ENCODE peak calls at places on chromosomes 2 and 18, in seven cellular contexts. M is WERI-Rb-1, R is colonic mucosa, I is SJSA1, O is GM23248, J is IMR-90, K is BE2C. H is an unnamed sample. For H3K27me3, the result is how much of the 10 kb centered on the place peaks cover.

GRCh38 chr2:150781142-150781541 is 293.7 kb upstream of the RND3 start:
- DNase-seq in R (no peak), J (no peak), M (no peak), O (no peak), K (no peak), I (no peak), H (no peak)

GRCh38 chr2:137167651-137168050 is 402.3 kb downstream of the THSD7B start:
- DNase-seq in M (no peak), I (no peak), J (no peak), K (no peak), O (no peak), R (no peak), H (no peak)

GRCh38 chr2:144143294-144144092 is 376.4 kb downstream of the ZEB2 start:
- DNase-seq in J (no peak), R (no peak), I (no peak), M (no peak), K (no peak), O (no peak), H (no peak)

GRCh38 chr18:72820571-72820970 is 47.2 kb downstream of the NETO1 start:
- DNase-seq in J (no peak), I (no peak), M (no peak), O (no peak), K (no peak), R (no peak), H (no peak)

GRCh38 chr2:190996338-190996946 is 17.5 kb downstream of the STAT1 start:
- DNase-seq in K (peak), I (peak), R (no peak), J (peak), M (peak), O (peak), H (no peak)

GRCh38 chr2:27442282-27442980 is at the start of gene KRTCAP3:
- DNase-seq in R (peak), I (no peak), J (no peak), M (no peak), O (no peak), K (no peak), H (no peak)

GRCh38 chr2:10071595-10071994 is 8.6 kb downstream of the CYS1 start:
- DNase-seq in I (no peak), K (no peak), O (no peak), J (no peak), R (no peak), M (no peak), H (no peak)

GRCh38 chr18:7021994-7022840 is 95.4 kb downstream of the LAMA1 start:
- DNase-seq in I (no peak), K (peak), R (peak), O (peak), J (peak), M (peak), H (peak)

GRCh38 chr2:3126171-3126685 is 251.4 kb downstream of the EIPR1 start:
- DNase-seq in O (no peak), K (no peak), R (no peak), J (no peak), M (peak), I (no peak), H (no peak)

GRCh38 chr2:44674473-44675299 is 266.8 kb upstream of the SIX3 start:
- DNase-seq in J (no peak), K (no peak), O (no peak), I (no peak), R (no peak), M (no peak), H (no peak)

DNA sequence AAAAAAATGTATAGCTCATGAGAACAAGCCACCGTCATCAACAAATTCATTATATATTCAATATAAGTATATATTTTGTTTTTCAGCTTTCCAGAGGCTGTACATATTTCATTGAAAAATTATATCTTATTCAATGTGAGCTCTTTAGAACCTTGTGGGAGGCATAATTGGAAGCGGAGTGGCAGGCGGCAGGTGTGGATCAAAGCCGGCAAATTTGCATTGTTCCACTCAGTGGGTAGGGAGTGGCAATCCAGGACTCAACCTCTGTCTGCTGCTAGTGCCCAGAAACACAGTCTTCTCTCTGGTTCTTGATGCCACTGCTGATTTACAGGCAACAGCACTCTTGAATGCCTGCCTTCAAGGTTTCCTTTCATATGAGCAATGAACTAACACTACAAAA is 46.9 kb downstream of the GCA start:
- DNase-seq in I (no peak), M (no peak), K (no peak), O (no peak), R (no peak), J (no peak), H (no peak)
- H3K27me3 ChIP-seq in I (under half), M (under half), K (under half), O (under half), R (under half), J (under half), H (under half)

GRCh38 chr2:60549250-60550150 is 4.0 kb downstream of the BCL11A start:
- DNase-seq in M (peak), I (no peak), O (peak), J (no peak), K (peak), R (peak), H (no peak)
- H3K27me3 ChIP-seq in M (under half), I (half or more), O (under half), J (under half), K (under half), R (under half), H (under half)

GRCh38 chr2:60118061-60118460 is 435.4 kb downstream of the BCL11A start:
- DNase-seq in O (no peak), J (no peak), K (no peak), I (no peak), M (no peak), R (no peak), H (no peak)

GRCh38 chr2:60116167-60116870 is 437.1 kb downstream of the BCL11A start:
- DNase-seq in K (no peak), M (no peak), I (no peak), R (no peak), J (no peak), O (peak), H (no peak)

GRCh38 chr2:60119778-60120177 is 433.7 kb downstream of the BCL11A start:
- DNase-seq in M (no peak), J (no peak), K (no peak), R (no peak), I (no peak), O (peak), H (no peak)

DNA sequence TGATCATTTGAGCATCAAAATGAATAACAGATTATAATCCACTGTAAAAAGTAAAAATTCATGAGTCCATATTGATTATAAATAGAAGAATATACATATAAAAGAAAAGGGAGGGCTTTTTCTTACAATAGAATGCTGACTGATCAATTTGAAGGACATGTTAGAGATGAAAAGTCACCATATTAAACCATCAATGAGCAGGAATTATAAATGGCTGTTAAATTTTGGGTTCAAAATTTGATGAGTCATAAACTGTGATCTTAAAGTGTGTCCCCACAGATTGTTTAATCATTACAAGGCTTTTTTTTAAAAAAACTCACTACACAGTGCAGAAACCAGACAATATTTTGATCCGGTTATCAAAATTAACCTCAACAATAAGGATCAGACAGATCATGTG is 434.5 kb downstream of the BCL11A start:
- DNase-seq in J (no peak), R (no peak), M (no peak), I (no peak), K (no peak), O (no peak), H (no peak)
- H3K27me3 ChIP-seq in J (under half), R (under half), M (under half), I (under half), K (under half), O (under half), H (under half)

DNA sequence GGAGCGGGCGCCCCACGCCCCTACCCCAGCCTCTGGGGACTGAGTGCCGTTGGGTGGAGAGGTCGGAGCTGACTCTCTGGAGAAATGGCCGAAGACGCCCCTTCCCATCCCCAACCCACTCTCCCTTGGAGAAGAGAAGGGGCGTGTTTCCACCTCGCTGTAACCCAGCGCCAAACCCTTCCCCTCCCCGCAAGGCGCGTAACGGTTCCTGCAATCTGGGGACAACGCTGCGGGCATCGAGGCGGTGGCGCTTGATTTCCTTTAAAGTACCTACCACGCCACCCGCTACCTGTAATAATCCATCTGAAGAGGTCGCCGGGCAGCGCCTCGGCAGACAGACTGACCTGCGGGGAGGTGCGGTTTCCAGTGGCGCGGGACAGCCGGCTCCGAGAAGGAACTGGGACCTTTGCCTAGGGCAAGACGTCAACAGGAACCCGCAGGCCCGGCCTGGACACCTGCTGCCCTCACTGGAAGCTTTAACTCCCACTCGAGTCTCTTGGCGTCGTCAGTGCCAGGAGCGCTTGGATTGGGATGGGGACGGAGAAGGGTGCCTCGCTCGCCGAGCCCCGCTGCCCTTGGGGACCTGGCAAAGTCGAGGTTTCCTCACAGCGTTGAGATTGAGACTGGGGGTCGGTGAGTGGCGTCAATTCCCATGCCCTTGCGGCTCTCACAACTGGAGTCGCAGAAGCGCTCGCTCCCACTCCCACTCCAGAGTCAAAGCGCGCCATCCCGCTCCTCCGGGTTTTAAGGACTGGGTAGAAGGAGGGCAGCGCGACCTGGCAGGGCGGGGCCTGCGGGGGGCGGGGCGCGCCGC is at the start of gene CYP1B1:
- DNase-seq in O (peak), M (no peak), R (peak), I (no peak), K (no peak), J (no peak), H (no peak)
- H3K27me3 ChIP-seq in O (under half), M (under half), R (under half), I (under half), K (under half), J (under half), H (under half)

DNA sequence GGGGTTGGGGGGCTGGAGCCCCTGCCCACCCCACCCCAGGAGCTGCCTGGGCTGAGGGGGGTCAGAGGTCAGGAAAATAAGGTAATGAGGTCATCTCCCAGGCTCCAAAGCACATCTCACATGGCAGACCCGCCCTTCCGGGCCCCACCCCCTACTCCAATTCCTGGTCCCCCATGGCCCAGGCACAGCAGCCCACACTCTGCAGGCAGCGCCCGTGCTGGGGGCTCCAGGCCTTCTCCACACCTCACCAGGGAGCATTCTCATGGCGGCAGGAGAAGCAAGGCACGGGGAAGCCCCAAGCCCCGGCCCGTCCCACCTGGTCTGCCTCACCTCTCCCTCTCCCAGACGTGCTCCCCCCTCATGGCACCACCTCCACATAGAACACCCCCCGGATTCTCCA is 43.8 kb downstream of the AQP12A start:
- DNase-seq in K (no peak), J (no peak), M (no peak), O (no peak), I (no peak), R (no peak), H (no peak)
- H3K27me3 ChIP-seq in K (under half), J (under half), M (under half), O (under half), I (under half), R (under half), H (under half)

H was measured in kidney epithelial cell.